ENCODE peak calls at places on chromosome 14, in four cellular contexts. O is lung microvascular endothelial cell; Z is Daoy; A is activated CD4-positive, alpha-beta T cell treated with anti-CD3 and anti-CD28 coated beads for 1 hour. I is an unnamed sample.

GRCh38 chr14:50023671-50024490 is 92.5 kb downstream of the VCPKMT start:
- DNase-seq in O (no peak), Z (peak), A (no peak), I (no peak)

GRCh38 chr14:22472935-22473854 is 115.8 kb downstream of the DAD1 start:
- DNase-seq in O (peak), Z (peak), A (no peak), I (no peak)

GRCh38 chr14:89320381-89321000 is 96.5 kb downstream of the FOXN3 start:
- DNase-seq in O (no peak), Z (peak), A (no peak), I (no peak)

GRCh38 chr14:78075610-78076277 is 94.4 kb upstream of the NRXN3 start:
- DNase-seq in O (no peak), Z (no peak), A (no peak), I (no peak)

GRCh38 chr14:99185436-99186068 is 86.4 kb downstream of the BCL11B start:
- DNase-seq in O (no peak), Z (no peak), A (no peak), I (no peak)

GRCh38 chr14:64845878-64846277 is 33.8 kb downstream of the SPTB start:
- DNase-seq in O (no peak), Z (peak), A (no peak), I (no peak)

GRCh38 chr14:61351457-61351856 is 30.1 kb downstream of the PRKCH start:
- DNase-seq in O (no peak), Z (no peak), A (no peak), I (no peak)

GRCh38 chr14:93105362-93105761 is 10.4 kb downstream of the ITPK1 start:
- DNase-seq in O (no peak), Z (peak), A (no peak), I (no peak)

GRCh38 chr14:51643137-51643536 is 8.6 kb upstream of the FRMD6 start:
- DNase-seq in O (no peak), Z (peak), A (no peak), I (no peak)

GRCh38 chr14:91302391-91302790 is 57.9 kb upstream of the GPR68 start:
- DNase-seq in O (no peak), Z (no peak), A (no peak), I (no peak)

GRCh38 chr14:54478621-54479215 is 10.1 kb downstream of the GMFB start:
- DNase-seq in O (no peak), Z (no peak), A (no peak), I (no peak)

GRCh38 chr14:75636100-75636692 is 24.5 kb downstream of the ERG28 start:
- DNase-seq in O (no peak), Z (peak), A (no peak), I (no peak)

GRCh38 chr14:87059060-87059827 is 933.7 kb downstream of the GALC start:
- DNase-seq in O (no peak), Z (no peak), A (no peak), I (no peak)

GRCh38 chr14:67815573-67816235 is 686 bp downstream of the ZFYVE26 start:
- DNase-seq in O (no peak), Z (peak), A (no peak), I (no peak)

GRCh38 chr14:88791629-88792571 is 853 bp downstream of the EML5 start:
- DNase-seq in O (peak), Z (peak), A (peak), I (no peak)

GRCh38 chr14:60199321-60199720 is 34.1 kb upstream of the DHRS7 start:
- DNase-seq in O (no peak), Z (no peak), A (no peak), I (no peak)

GRCh38 chr14:24182110-24182882 is 6.3 kb downstream of the IPO4 start:
- DNase-seq in O (no peak), Z (no peak), A (no peak), I (no peak)

GRCh38 chr14:77059276-77059934 is 30.9 kb upstream of the IRF2BPL start:
- DNase-seq in O (peak), Z (peak), A (no peak), I (no peak)

GRCh38 chr14:55094630-55095157 is 34.4 kb upstream of the LGALS3 start:
- DNase-seq in O (no peak), Z (peak), A (no peak), I (no peak)

GRCh38 chr14:96242126-96242525 is 13.9 kb upstream of the BDKRB1 start:
- DNase-seq in O (no peak), Z (no peak), A (no peak), I (no peak)

GRCh38 chr14:55446833-55447232 is 6.4 kb upstream of the TBPL2 start:
- DNase-seq in O (no peak), Z (peak), A (no peak), I (no peak)

I was measured in cortex of kidney.